ENCODE peak calls at places on chromosomes 6 and 20, in six cellular contexts. P is A549; L is effector memory CD4-positive, alpha-beta T cell; E is lung; U is ovary; N is psoas muscle. X is an unnamed sample.
A peak's percentile ranks its signal among the peaks of the same experiment; 100 is the strongest.

GRCh38 chr20:57195023-57195758 is 71.2 kb downstream of the BMP7 start:
- DNase-seq in N (peak; percentile 37), L (no peak), U (no peak), P (no peak), E (no peak), X (no peak)

GRCh38 chr6:128280960-128281359 is 239.4 kb downstream of the PTPRK start:
- DNase-seq in U (no peak), P (no peak), N (no peak), L (no peak), E (no peak), X (no peak)

GRCh38 chr20:8932192-8933150 is 136.4 kb upstream of the PLCB4 start:
- DNase-seq in L (no peak), E (no peak), N (no peak), P (peak; percentile 15), U (no peak), X (peak; percentile 0)

GRCh38 chr6:140988780-140989179 is 1143.9 kb upstream of the GJE1 start:
- DNase-seq in P (no peak), N (no peak), U (no peak), E (no peak), L (no peak), X (no peak)

GRCh38 chr6:118743744-118744143 is 92.4 kb upstream of the CEP85L start:
- DNase-seq in U (no peak), P (no peak), L (no peak), N (no peak), E (no peak), X (no peak)

GRCh38 chr20:40251284-40251932 is 437.6 kb downstream of the MAFB start:
- DNase-seq in N (no peak), L (no peak), P (peak; percentile 4), E (no peak), U (no peak), X (no peak)

GRCh38 chr20:51385941-51386530 is 156.5 kb downstream of the NFATC2 start:
- DNase-seq in L (no peak), E (no peak), U (no peak), N (no peak), P (peak; percentile 69), X (peak; percentile 59)

GRCh38 chr6:163756079-163756478 is 341.6 kb downstream of the QKI start:
- DNase-seq in L (no peak), N (no peak), U (no peak), P (no peak), E (no peak), X (no peak)

GRCh38 chr6:170021579-170021978 is 269.3 kb downstream of the DLL1 start:
- DNase-seq in U (no peak), L (no peak), E (no peak), N (no peak), P (no peak), X (no peak)

GRCh38 chr6:170017603-170018274 is 266.3 kb downstream of the ERMARD start:
- DNase-seq in L (no peak), E (no peak), N (no peak), P (no peak), U (no peak), X (no peak)

GRCh38 chr6:170020041-170020583 is 268.7 kb downstream of the ERMARD start:
- DNase-seq in L (no peak), N (no peak), P (no peak), U (no peak), E (no peak), X (no peak)

GRCh38 chr6:170019259-170020040 is 268.0 kb downstream of the ERMARD start:
- DNase-seq in P (no peak), E (no peak), N (no peak), U (no peak), L (no peak), X (no peak)

GRCh38 chr6:170018422-170019258 is 267.2 kb downstream of the ERMARD start:
- DNase-seq in L (no peak), E (no peak), P (no peak), N (no peak), U (no peak), X (no peak)
- H3K4me3 ChIP-seq in L (no peak overlapping the region), E (no peak overlapping the region), P (no peak overlapping the region), N (no peak overlapping the region), U (no peak overlapping the region), X (no peak overlapping the region)

GRCh38 chr20:61879303-61879620 is 186.4 kb downstream of the TAF4 start:
- DNase-seq in U (no peak), N (no peak), P (no peak), E (no peak), L (no peak), X (no peak)
- H3K9me3 ChIP-seq in U (no peaks in the 10 kb centered on the region), N (no peaks in the 10 kb centered on the region), P (no peaks in the 10 kb centered on the region), E (no peaks in the 10 kb centered on the region), L (no peaks in the 10 kb centered on the region), X (no peaks in the 10 kb centered on the region)

DNA sequence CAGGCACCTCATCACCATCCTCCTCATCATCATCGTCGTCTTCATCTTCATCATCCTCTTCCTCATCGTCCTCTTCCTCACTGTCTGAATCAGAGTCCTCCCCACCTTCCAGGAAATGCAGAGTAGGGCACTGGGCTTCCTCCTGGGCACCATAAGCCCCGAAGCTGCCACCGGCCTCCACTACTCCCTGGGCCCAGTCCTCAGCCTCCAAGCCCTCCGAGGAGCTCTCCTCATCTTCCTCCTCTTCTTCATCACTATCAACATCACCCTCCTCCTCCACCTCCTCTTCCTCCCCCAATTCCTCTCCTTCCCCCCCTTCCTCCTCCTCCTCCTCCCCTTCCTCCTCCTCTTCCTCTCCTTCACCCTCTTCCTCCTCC is 1.7 kb downstream of the CENPB start:
- DNase-seq in L (no peak), P (no peak), E (no peak), N (no peak), U (no peak), X (no peak)
- H3K4me3 ChIP-seq in L (no peak overlapping the region), P (peak overlapping the region; percentile 86), E (peak overlapping the region; percentile 68), N (peak overlapping the region; percentile 79), U (peak overlapping the region; percentile 6), X (no peak overlapping the region)

DNA sequence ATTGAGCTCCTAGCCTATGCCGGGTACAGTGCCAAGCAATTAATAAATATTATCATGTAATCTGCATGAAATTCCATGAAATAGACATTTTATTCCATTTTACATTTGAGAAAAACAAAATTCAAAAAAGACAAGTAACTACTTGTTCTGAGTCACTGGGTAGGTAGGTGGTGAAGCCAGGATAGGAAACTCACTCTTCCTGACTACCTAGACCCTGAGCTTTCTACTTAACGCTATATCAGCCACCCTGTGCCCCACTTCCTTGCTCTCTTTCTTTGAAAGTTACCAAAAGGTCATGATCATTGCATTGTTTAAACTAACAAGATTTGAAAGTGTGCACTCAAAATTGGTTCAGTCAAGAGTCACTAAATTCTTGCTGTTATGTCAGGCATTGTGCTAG is 235.7 kb downstream of the CD83 start:
- DNase-seq in N (no peak), P (no peak), L (no peak), E (no peak), U (no peak), X (no peak)
- H3K9me3 ChIP-seq in N (no peaks in the 10 kb centered on the region), P (peaks cover 4% of the 10 kb centered on the region), L (no peaks in the 10 kb centered on the region), E (no peaks in the 10 kb centered on the region), U (no peaks in the 10 kb centered on the region), X (no peaks in the 10 kb centered on the region)

GRCh38 chr20:49909499-49910339 is 5.6 kb downstream of the SPATA2 start:
- DNase-seq in L (no peak), P (no peak), U (no peak), E (no peak), N (peak; percentile 63), X (no peak)
- H3K4me3 ChIP-seq in L (no peak overlapping the region), P (no peak overlapping the region), U (no peak overlapping the region), E (no peak overlapping the region), N (peak overlapping the region; percentile 56), X (no peak overlapping the region)

GRCh38 chr20:90651-91050 is 3.2 kb downstream of the DEFB125 start:
- DNase-seq in L (no peak), P (no peak), E (no peak), N (no peak), U (no peak), X (no peak)

GRCh38 chr20:93641-94040 is 6.2 kb downstream of the DEFB125 start:
- DNase-seq in P (no peak), N (no peak), U (no peak), L (no peak), E (no peak), X (no peak)

DNA sequence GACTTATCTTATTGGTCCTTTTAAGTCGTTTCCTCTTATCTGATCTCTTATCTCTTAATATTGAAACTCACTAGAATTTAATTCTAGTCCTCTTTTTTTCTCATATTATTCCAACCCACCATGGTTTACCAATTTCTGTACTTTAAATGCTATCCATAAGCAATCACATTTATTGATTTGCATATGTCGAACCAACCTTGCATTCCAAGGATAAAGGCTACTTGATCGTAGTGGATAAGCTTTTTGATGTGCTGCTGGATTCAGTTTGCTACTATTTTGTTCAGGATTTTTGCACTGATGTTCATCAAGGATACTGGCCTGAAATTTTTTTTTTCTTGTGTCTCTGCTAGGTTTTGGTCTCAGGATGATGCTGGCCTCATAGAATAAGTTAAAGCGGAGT is 7.7 kb downstream of the DEFB125 start:
- DNase-seq in U (no peak), P (no peak), E (no peak), N (no peak), L (no peak), X (no peak)
- H3K9me3 ChIP-seq in U (no peaks in the 10 kb centered on the region), P (peaks cover 21% of the 10 kb centered on the region), E (no peaks in the 10 kb centered on the region), N (peaks cover 10% of the 10 kb centered on the region), L (no peaks in the 10 kb centered on the region), X (peaks cover 20% of the 10 kb centered on the region)

GRCh38 chr6:68640506-68640875 is 5.4 kb downstream of the ADGRB3 start:
- DNase-seq in U (no peak), N (no peak), E (no peak), P (no peak), L (no peak), X (no peak)
- H3K4me3 ChIP-seq in U (peak overlapping the region; percentile 18), N (peak overlapping the region; percentile 40), E (no peak overlapping the region), P (no peak overlapping the region), L (no peak overlapping the region), X (no peak overlapping the region)

GRCh38 chr6:56709650-56710049 is 67.0 kb upstream of the DST start:
- DNase-seq in N (no peak), U (no peak), P (no peak), E (no peak), L (no peak), X (no peak)

GRCh38 chr6:56710967-56711366 is 68.3 kb upstream of the DST start:
- DNase-seq in N (no peak), E (no peak), L (no peak), U (no peak), P (no peak), X (no peak)

GRCh38 chr6:56708810-56709597 is 66.3 kb upstream of the DST start:
- DNase-seq in N (no peak), U (no peak), E (no peak), L (no peak), P (no peak), X (no peak)

GRCh38 chr6:56706981-56707726 is 64.5 kb upstream of the DST start:
- DNase-seq in E (no peak), P (no peak), N (no peak), L (no peak), U (no peak), X (no peak)
- H3K9me3 ChIP-seq in E (no peaks in the 10 kb centered on the region), P (no peaks in the 10 kb centered on the region), N (no peaks in the 10 kb centered on the region), L (no peaks in the 10 kb centered on the region), U (no peaks in the 10 kb centered on the region), X (no peaks in the 10 kb centered on the region)